ENCODE peak calls at places on chromosomes 12 and 14, in six cellular contexts. J is fibroblast of lung, Z is PC-3, K is endothelial cell of umbilical vein, H is hepatocyte, D is GM12878. F is an unnamed sample.

GRCh38 chr12:23815810-23816209 is 133.7 kb downstream of the SOX5 start:
- DNase-seq in H (no peak), J (no peak), Z (no peak), D (no peak), K (no peak), F (no peak)

GRCh38 chr14:84750763-84751554 is 779.0 kb upstream of the FLRT2 start:
- DNase-seq in H (peak), J (peak), K (peak), Z (no peak), D (no peak), F (peak)

GRCh38 chr12:123270380-123271181 is 1.1 kb downstream of the CDK2AP1 start:
- DNase-seq in D (no peak), Z (no peak), K (no peak), J (peak), H (peak), F (peak)

GRCh38 chr12:94071258-94071657 is 77.1 kb upstream of the PLXNC1 start:
- DNase-seq in Z (peak), H (no peak), J (no peak), D (no peak), K (no peak), F (no peak)

GRCh38 chr12:109989380-109989779 is 6.8 kb downstream of the GIT2 start:
- DNase-seq in K (no peak), H (no peak), J (no peak), D (no peak), Z (no peak), F (no peak)

GRCh38 chr14:44785096-44785495 is 176.7 kb downstream of the KLHL28 start:
- DNase-seq in D (no peak), K (no peak), Z (no peak), H (no peak), J (peak), F (no peak)

GRCh38 chr12:10128687-10129086 is 1.3 kb downstream of the CLEC7A start:
- DNase-seq in H (no peak), K (no peak), Z (no peak), D (no peak), J (no peak), F (no peak)

GRCh38 chr12:26953447-26953846 is 15.2 kb downstream of the FGFR1OP2 start:
- DNase-seq in Z (no peak), J (peak), D (no peak), H (peak), K (no peak), F (no peak)

GRCh38 chr14:100203962-100204834 is 34.7 kb upstream of the YY1 start:
- DNase-seq in K (no peak), H (peak), J (peak), D (no peak), Z (no peak), F (peak)

GRCh38 chr14:68891851-68892660 is 87.0 kb downstream of the ACTN1 start:
- DNase-seq in J (peak), D (no peak), H (no peak), Z (peak), K (no peak), F (peak)

GRCh38 chr12:128830505-128830893 is 6.7 kb upstream of the SLC15A4 start:
- DNase-seq in Z (no peak), J (no peak), H (no peak), K (no peak), D (peak), F (no peak)

GRCh38 chr14:101364503-101365328 is 196.6 kb upstream of the DIO3 start:
- DNase-seq in H (peak), J (no peak), D (no peak), Z (no peak), K (no peak), F (no peak)

GRCh38 chr14:33210304-33210703 is 271.6 kb downstream of the NPAS3 start:
- DNase-seq in Z (peak), K (peak), J (peak), H (peak), D (no peak), F (no peak)

GRCh38 chr12:74538491-74539258 is 1.0 kb downstream of the ATXN7L3B start:
- DNase-seq in D (no peak), K (peak), J (peak), Z (peak), H (peak), F (peak)

GRCh38 chr14:23076785-23077408 is 18.0 kb downstream of the ACIN1 start:
- DNase-seq in Z (peak), K (peak), J (no peak), H (peak), D (no peak), F (no peak)

GRCh38 chr12:132503611-132504204 is 13.8 kb downstream of the FBRSL1 start:
- DNase-seq in H (no peak), K (no peak), J (no peak), D (no peak), Z (peak), F (no peak)

GRCh38 chr12:109981311-109981710 is 14.9 kb downstream of the GIT2 start:
- DNase-seq in H (no peak), J (no peak), K (no peak), D (no peak), Z (no peak), F (no peak)

GRCh38 chr14:20657216-20658211 is 16.0 kb upstream of the OR6S1 start:
- DNase-seq in Z (peak), D (no peak), K (no peak), J (no peak), H (peak), F (peak)

GRCh38 chr12:3795096-3795799 is 42.3 kb upstream of the CRACR2A start:
- DNase-seq in H (no peak), Z (no peak), K (no peak), J (peak), D (no peak), F (no peak)

GRCh38 chr12:45232771-45233372 is 17.0 kb downstream of the ANO6 start:
- DNase-seq in K (peak), D (peak), J (peak), Z (peak), H (peak), F (peak)

GRCh38 chr14:101715209-101716076 is 46.1 kb upstream of the PPP2R5C start:
- DNase-seq in K (no peak), D (no peak), H (no peak), J (no peak), Z (no peak), F (no peak)

GRCh38 chr14:79370969-79371368 is 840.3 kb downstream of the DIO2 start:
- DNase-seq in H (no peak), Z (no peak), D (no peak), K (no peak), J (no peak), F (no peak)

GRCh38 chr12:48997719-48998496 is 1.3 kb downstream of the DDN start:
- DNase-seq in J (no peak), H (peak), K (no peak), D (no peak), Z (peak), F (no peak)

DNA sequence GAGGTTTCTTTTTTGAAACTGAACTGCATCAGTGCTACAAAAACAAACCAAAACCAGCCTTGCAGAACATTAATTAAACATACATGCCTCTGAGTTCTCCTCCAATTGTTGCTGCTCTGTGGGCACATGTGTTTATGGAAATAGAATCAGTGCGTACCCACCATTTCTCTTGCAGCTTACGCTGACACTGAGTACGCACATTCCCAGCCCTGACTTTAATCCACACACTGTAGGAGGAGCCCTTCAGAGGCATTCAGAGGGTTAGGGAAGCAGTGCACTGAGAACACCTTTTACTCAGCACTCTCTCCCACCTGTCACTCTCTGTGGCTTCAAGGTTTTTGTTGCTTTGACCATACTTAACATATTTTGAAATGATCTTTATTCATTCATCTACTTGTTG is 250.5 kb upstream of the PWP1 start:
- DNase-seq in D (no peak), H (no peak), K (no peak), J (no peak), Z (no peak), F (no peak)
- TF ChIP-seq CTCF in D (no peak), H (no peak), K (no peak), J (no peak), Z (no peak), F (no peak)

GRCh38 chr12:111344254-111344875 is 24.5 kb downstream of the PHETA1 start:
- DNase-seq in D (no peak), J (no peak), H (no peak), K (no peak), Z (no peak), F (no peak)
- H2AFZ ChIP-seq in D (no peak), J (no peak), H (no peak), K (no peak), Z (no peak), F (no peak)

DNA sequence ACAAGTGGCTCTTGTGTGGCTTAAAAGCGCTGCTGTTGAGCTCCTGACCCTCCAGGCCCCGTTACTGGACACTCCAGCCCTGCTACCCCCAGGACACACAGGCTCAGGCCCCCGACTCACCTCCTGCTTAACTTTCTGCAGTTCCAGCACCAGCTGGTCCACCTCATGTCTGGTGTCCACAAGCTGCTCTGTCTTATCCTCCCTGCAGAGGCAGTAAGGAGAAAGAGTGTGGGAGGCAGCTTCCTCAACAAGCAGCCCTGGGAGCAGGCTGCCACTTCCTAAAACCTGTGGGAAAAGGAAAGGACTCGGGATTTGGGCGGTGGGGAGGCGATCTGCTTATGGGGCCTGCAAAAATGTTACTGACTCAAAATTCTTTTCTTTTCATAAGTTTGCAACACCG is 79.3 kb downstream of the CCDC88C start:
- DNase-seq in Z (no peak), H (no peak), K (no peak), J (no peak), D (no peak), F (no peak)
- TF ChIP-seq CTCF in Z (no peak), H (no peak), K (no peak), J (no peak), D (no peak), F (no peak)

GRCh38 chr14:71247106-71247505 is 339.8 kb downstream of the PCNX1 start:
- DNase-seq in D (no peak), H (no peak), K (no peak), Z (no peak), J (peak), F (peak)

GRCh38 chr14:71245659-71246361 is 338.6 kb downstream of the PCNX1 start:
- DNase-seq in D (no peak), J (no peak), K (no peak), Z (no peak), H (no peak), F (no peak)

GRCh38 chr14:71248204-71248603 is 340.9 kb downstream of the PCNX1 start:
- DNase-seq in J (peak), H (no peak), Z (peak), D (no peak), K (no peak), F (no peak)

GRCh38 chr14:71244341-71244740 is 337.1 kb downstream of the PCNX1 start:
- DNase-seq in J (no peak), D (no peak), H (peak), Z (no peak), K (no peak), F (no peak)

DNA sequence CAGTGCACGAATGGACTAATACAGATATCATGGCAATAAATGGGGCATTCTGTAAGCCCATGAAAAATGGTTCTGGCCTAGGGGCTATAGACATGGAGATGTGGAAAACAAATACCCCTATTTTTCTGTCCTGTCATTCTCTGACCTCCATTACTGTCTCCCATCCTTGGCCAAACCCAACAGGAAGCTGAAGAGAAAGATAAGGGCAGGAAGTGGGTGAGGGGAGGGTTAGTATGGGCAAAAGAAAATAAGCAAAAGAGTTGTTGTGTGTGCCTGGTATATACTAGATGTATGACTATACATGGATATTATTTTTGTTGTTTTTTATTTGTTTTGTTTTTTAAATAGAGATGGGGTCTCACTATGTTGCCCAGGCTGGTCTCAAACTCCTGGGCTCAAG is 339.3 kb downstream of the PCNX1 start:
- DNase-seq in H (no peak), K (no peak), Z (no peak), J (no peak), D (no peak), F (no peak)
- H2AFZ ChIP-seq in H (no peak), K (no peak), Z (no peak), J (no peak), D (no peak), F (no peak)

GRCh38 chr12:28460420-28461130 is 270.3 kb downstream of the CCDC91 start:
- DNase-seq in J (no peak), Z (no peak), D (peak), H (no peak), K (no peak), F (no peak)
- TF ChIP-seq CTCF in J (no peak), Z (no peak), D (no peak), H (no peak), K (no peak), F (no peak)